ENCODE peak calls at places on chromosomes 5 and 9, in five cellular contexts. One of them, this sample, is unnamed.

GRCh38 chr5:56094579-56095361 is 100.0 kb upstream of the IL6ST start:
- DNase-seq in activated T-helper 1 cell treated with Interleukin-2 at 50 U/mL for 16 hours: no peak
- DNase-seq in stimulated activated naive CD4-positive, alpha-beta T cell: peak; percentile 30
- DNase-seq in activated CD4-positive, alpha-beta T cell treated with anti-CD3 and anti-CD28 coated beads, Interleukin-2, amount 10 ng/mL, durations not matched to agents 7 days and 5 days: no peak
- DNase-seq in germinal center: no peak
- DNase-seq in this sample: no peak

GRCh38 chr9:89597711-89598707 is 6.8 kb upstream of the GADD45G start:
- DNase-seq in activated T-helper 1 cell treated with Interleukin-2 at 50 U/mL for 16 hours: no peak
- DNase-seq in stimulated activated naive CD4-positive, alpha-beta T cell: peak; percentile 41
- DNase-seq in activated CD4-positive, alpha-beta T cell treated with anti-CD3 and anti-CD28 coated beads, Interleukin-2, amount 10 ng/mL, durations not matched to agents 7 days and 5 days: peak; percentile 68
- DNase-seq in germinal center: peak; percentile 33
- DNase-seq in this sample: peak; percentile 25

GRCh38 chr9:119365291-119366027 is 3.8 kb downstream of the BRINP1 start:
- DNase-seq in activated T-helper 1 cell treated with Interleukin-2 at 50 U/mL for 16 hours: no peak
- DNase-seq in stimulated activated naive CD4-positive, alpha-beta T cell: no peak
- DNase-seq in activated CD4-positive, alpha-beta T cell treated with anti-CD3 and anti-CD28 coated beads, Interleukin-2, amount 10 ng/mL, durations not matched to agents 7 days and 5 days: no peak
- DNase-seq in germinal center: no peak
- DNase-seq in this sample: peak; percentile 43

GRCh38 chr5:85479849-85480248 is 1095.2 kb upstream of the EDIL3 start:
- DNase-seq in activated T-helper 1 cell treated with Interleukin-2 at 50 U/mL for 16 hours: no peak
- DNase-seq in stimulated activated naive CD4-positive, alpha-beta T cell: no peak
- DNase-seq in activated CD4-positive, alpha-beta T cell treated with anti-CD3 and anti-CD28 coated beads, Interleukin-2, amount 10 ng/mL, durations not matched to agents 7 days and 5 days: no peak
- DNase-seq in germinal center: no peak
- DNase-seq in this sample: no peak

GRCh38 chr9:134498767-134499166 is 142.8 kb upstream of the COL5A1 start:
- DNase-seq in activated T-helper 1 cell treated with Interleukin-2 at 50 U/mL for 16 hours: no peak
- DNase-seq in stimulated activated naive CD4-positive, alpha-beta T cell: no peak
- DNase-seq in activated CD4-positive, alpha-beta T cell treated with anti-CD3 and anti-CD28 coated beads, Interleukin-2, amount 10 ng/mL, durations not matched to agents 7 days and 5 days: no peak
- DNase-seq in germinal center: no peak
- DNase-seq in this sample: no peak

GRCh38 chr5:105868038-105868775 is 1802.5 kb downstream of the EFNA5 start:
- DNase-seq in activated T-helper 1 cell treated with Interleukin-2 at 50 U/mL for 16 hours: no peak
- DNase-seq in stimulated activated naive CD4-positive, alpha-beta T cell: no peak
- DNase-seq in activated CD4-positive, alpha-beta T cell treated with anti-CD3 and anti-CD28 coated beads, Interleukin-2, amount 10 ng/mL, durations not matched to agents 7 days and 5 days: no peak
- DNase-seq in germinal center: no peak
- DNase-seq in this sample: no peak

GRCh38 chr9:132896906-132897305 is 18.2 kb downstream of the SPACA9 start:
- DNase-seq in activated T-helper 1 cell treated with Interleukin-2 at 50 U/mL for 16 hours: no peak
- DNase-seq in stimulated activated naive CD4-positive, alpha-beta T cell: no peak
- DNase-seq in activated CD4-positive, alpha-beta T cell treated with anti-CD3 and anti-CD28 coated beads, Interleukin-2, amount 10 ng/mL, durations not matched to agents 7 days and 5 days: no peak
- DNase-seq in germinal center: no peak
- DNase-seq in this sample: no peak

GRCh38 chr9:133273098-133273497 is 1.9 kb downstream of the ABO start:
- DNase-seq in activated T-helper 1 cell treated with Interleukin-2 at 50 U/mL for 16 hours: no peak
- DNase-seq in stimulated activated naive CD4-positive, alpha-beta T cell: no peak
- DNase-seq in activated CD4-positive, alpha-beta T cell treated with anti-CD3 and anti-CD28 coated beads, Interleukin-2, amount 10 ng/mL, durations not matched to agents 7 days and 5 days: no peak
- DNase-seq in germinal center: no peak
- DNase-seq in this sample: no peak

GRCh38 chr9:89933578-89933977 is 328.8 kb downstream of the GADD45G start:
- DNase-seq in activated T-helper 1 cell treated with Interleukin-2 at 50 U/mL for 16 hours: no peak
- DNase-seq in stimulated activated naive CD4-positive, alpha-beta T cell: no peak
- DNase-seq in activated CD4-positive, alpha-beta T cell treated with anti-CD3 and anti-CD28 coated beads, Interleukin-2, amount 10 ng/mL, durations not matched to agents 7 days and 5 days: no peak
- DNase-seq in germinal center: no peak
- DNase-seq in this sample: no peak

GRCh38 chr5:131595088-131596033 is 39.7 kb downstream of the RAPGEF6 start:
- DNase-seq in activated T-helper 1 cell treated with Interleukin-2 at 50 U/mL for 16 hours: no peak
- DNase-seq in stimulated activated naive CD4-positive, alpha-beta T cell: no peak
- DNase-seq in activated CD4-positive, alpha-beta T cell treated with anti-CD3 and anti-CD28 coated beads, Interleukin-2, amount 10 ng/mL, durations not matched to agents 7 days and 5 days: peak; percentile 58
- DNase-seq in germinal center: no peak
- DNase-seq in this sample: no peak

GRCh38 chr9:35162605-35163315 is 951 bp downstream of the UNC13B start:
- DNase-seq in activated T-helper 1 cell treated with Interleukin-2 at 50 U/mL for 16 hours: no peak
- DNase-seq in stimulated activated naive CD4-positive, alpha-beta T cell: no peak
- DNase-seq in activated CD4-positive, alpha-beta T cell treated with anti-CD3 and anti-CD28 coated beads, Interleukin-2, amount 10 ng/mL, durations not matched to agents 7 days and 5 days: no peak
- DNase-seq in germinal center: no peak
- DNase-seq in this sample: no peak

GRCh38 chr5:176440932-176441706 is 7.1 kb upstream of the FAF2 start:
- DNase-seq in activated T-helper 1 cell treated with Interleukin-2 at 50 U/mL for 16 hours: no peak
- DNase-seq in stimulated activated naive CD4-positive, alpha-beta T cell: no peak
- DNase-seq in activated CD4-positive, alpha-beta T cell treated with anti-CD3 and anti-CD28 coated beads, Interleukin-2, amount 10 ng/mL, durations not matched to agents 7 days and 5 days: no peak
- DNase-seq in germinal center: no peak
- DNase-seq in this sample: no peak

GRCh38 chr9:132163457-132163875 is 1.6 kb downstream of the NTNG2 start:
- DNase-seq in activated T-helper 1 cell treated with Interleukin-2 at 50 U/mL for 16 hours: no peak
- DNase-seq in stimulated activated naive CD4-positive, alpha-beta T cell: no peak
- DNase-seq in activated CD4-positive, alpha-beta T cell treated with anti-CD3 and anti-CD28 coated beads, Interleukin-2, amount 10 ng/mL, durations not matched to agents 7 days and 5 days: no peak
- DNase-seq in germinal center: no peak
- DNase-seq in this sample: no peak

GRCh38 chr5:79795764-79796398 is 106.2 kb downstream of the CMYA5 start:
- DNase-seq in activated T-helper 1 cell treated with Interleukin-2 at 50 U/mL for 16 hours: no peak
- DNase-seq in stimulated activated naive CD4-positive, alpha-beta T cell: no peak
- DNase-seq in activated CD4-positive, alpha-beta T cell treated with anti-CD3 and anti-CD28 coated beads, Interleukin-2, amount 10 ng/mL, durations not matched to agents 7 days and 5 days: no peak
- DNase-seq in germinal center: no peak
- DNase-seq in this sample: no peak

GRCh38 chr9:23153058-23153457 is 673.0 kb downstream of the ELAVL2 start:
- DNase-seq in activated T-helper 1 cell treated with Interleukin-2 at 50 U/mL for 16 hours: no peak
- DNase-seq in stimulated activated naive CD4-positive, alpha-beta T cell: no peak
- DNase-seq in activated CD4-positive, alpha-beta T cell treated with anti-CD3 and anti-CD28 coated beads, Interleukin-2, amount 10 ng/mL, durations not matched to agents 7 days and 5 days: no peak
- DNase-seq in germinal center: no peak
- DNase-seq in this sample: no peak

GRCh38 chr5:177023247-177023703 is 779 bp downstream of the ZNF346 start:
- DNase-seq in activated T-helper 1 cell treated with Interleukin-2 at 50 U/mL for 16 hours: no peak
- DNase-seq in stimulated activated naive CD4-positive, alpha-beta T cell: no peak
- DNase-seq in activated CD4-positive, alpha-beta T cell treated with anti-CD3 and anti-CD28 coated beads, Interleukin-2, amount 10 ng/mL, durations not matched to agents 7 days and 5 days: peak; percentile 13
- DNase-seq in germinal center: peak; percentile 27
- DNase-seq in this sample: no peak

GRCh38 chr9:115373000-115373709 is 255.2 kb upstream of the TNC start:
- DNase-seq in activated T-helper 1 cell treated with Interleukin-2 at 50 U/mL for 16 hours: no peak
- DNase-seq in stimulated activated naive CD4-positive, alpha-beta T cell: no peak
- DNase-seq in activated CD4-positive, alpha-beta T cell treated with anti-CD3 and anti-CD28 coated beads, Interleukin-2, amount 10 ng/mL, durations not matched to agents 7 days and 5 days: no peak
- DNase-seq in germinal center: no peak
- DNase-seq in this sample: peak; percentile 98

GRCh38 chr5:61115968-61116367 is 46.3 kb downstream of the SMIM15 start:
- DNase-seq in activated T-helper 1 cell treated with Interleukin-2 at 50 U/mL for 16 hours: no peak
- DNase-seq in stimulated activated naive CD4-positive, alpha-beta T cell: no peak
- DNase-seq in activated CD4-positive, alpha-beta T cell treated with anti-CD3 and anti-CD28 coated beads, Interleukin-2, amount 10 ng/mL, durations not matched to agents 7 days and 5 days: no peak
- DNase-seq in germinal center: no peak
- DNase-seq in this sample: no peak

GRCh38 chr9:72579190-72579589 is 57.8 kb downstream of the TMC1 start:
- DNase-seq in activated T-helper 1 cell treated with Interleukin-2 at 50 U/mL for 16 hours: no peak
- DNase-seq in stimulated activated naive CD4-positive, alpha-beta T cell: no peak
- DNase-seq in activated CD4-positive, alpha-beta T cell treated with anti-CD3 and anti-CD28 coated beads, Interleukin-2, amount 10 ng/mL, durations not matched to agents 7 days and 5 days: no peak
- DNase-seq in germinal center: no peak
- DNase-seq in this sample: peak; percentile 33

GRCh38 chr5:163134061-163134460 is 303.3 kb upstream of the CCNG1 start:
- DNase-seq in activated T-helper 1 cell treated with Interleukin-2 at 50 U/mL for 16 hours: no peak
- DNase-seq in stimulated activated naive CD4-positive, alpha-beta T cell: no peak
- DNase-seq in activated CD4-positive, alpha-beta T cell treated with anti-CD3 and anti-CD28 coated beads, Interleukin-2, amount 10 ng/mL, durations not matched to agents 7 days and 5 days: no peak
- DNase-seq in germinal center: no peak
- DNase-seq in this sample: no peak

GRCh38 chr5:140239939-140240700 is 62.8 kb downstream of the PFDN1 start:
- DNase-seq in activated T-helper 1 cell treated with Interleukin-2 at 50 U/mL for 16 hours: peak; percentile 12
- DNase-seq in stimulated activated naive CD4-positive, alpha-beta T cell: peak; percentile 35
- DNase-seq in activated CD4-positive, alpha-beta T cell treated with anti-CD3 and anti-CD28 coated beads, Interleukin-2, amount 10 ng/mL, durations not matched to agents 7 days and 5 days: peak; percentile 74
- DNase-seq in germinal center: peak; percentile 74
- DNase-seq in this sample: peak; percentile 42

GRCh38 chr9:137446851-137447471 is 5.8 kb upstream of the ENTPD8 start:
- DNase-seq in activated T-helper 1 cell treated with Interleukin-2 at 50 U/mL for 16 hours: no peak
- DNase-seq in stimulated activated naive CD4-positive, alpha-beta T cell: no peak
- DNase-seq in activated CD4-positive, alpha-beta T cell treated with anti-CD3 and anti-CD28 coated beads, Interleukin-2, amount 10 ng/mL, durations not matched to agents 7 days and 5 days: no peak
- DNase-seq in germinal center: no peak
- DNase-seq in this sample: no peak

GRCh38 chr5:72954389-72954788 is 1.5 kb upstream of the FCHO2 start:
- DNase-seq in activated T-helper 1 cell treated with Interleukin-2 at 50 U/mL for 16 hours: no peak
- DNase-seq in stimulated activated naive CD4-positive, alpha-beta T cell: no peak
- DNase-seq in activated CD4-positive, alpha-beta T cell treated with anti-CD3 and anti-CD28 coated beads, Interleukin-2, amount 10 ng/mL, durations not matched to agents 7 days and 5 days: no peak
- DNase-seq in germinal center: no peak
- DNase-seq in this sample: no peak

GRCh38 chr5:135057233-135057632 is 23.2 kb upstream of the PITX1 start:
- DNase-seq in activated T-helper 1 cell treated with Interleukin-2 at 50 U/mL for 16 hours: no peak
- DNase-seq in stimulated activated naive CD4-positive, alpha-beta T cell: no peak
- DNase-seq in activated CD4-positive, alpha-beta T cell treated with anti-CD3 and anti-CD28 coated beads, Interleukin-2, amount 10 ng/mL, durations not matched to agents 7 days and 5 days: no peak
- DNase-seq in germinal center: no peak
- DNase-seq in this sample: no peak

GRCh38 chr5:58629190-58630159 is 46.6 kb downstream of the RAB3C start:
- DNase-seq in activated T-helper 1 cell treated with Interleukin-2 at 50 U/mL for 16 hours: no peak
- DNase-seq in stimulated activated naive CD4-positive, alpha-beta T cell: no peak
- DNase-seq in activated CD4-positive, alpha-beta T cell treated with anti-CD3 and anti-CD28 coated beads, Interleukin-2, amount 10 ng/mL, durations not matched to agents 7 days and 5 days: no peak
- DNase-seq in germinal center: no peak
- DNase-seq in this sample: no peak

GRCh38 chr5:66306844-66307315 is 162.8 kb downstream of the SREK1 start:
- DNase-seq in activated T-helper 1 cell treated with Interleukin-2 at 50 U/mL for 16 hours: no peak
- DNase-seq in stimulated activated naive CD4-positive, alpha-beta T cell: no peak
- DNase-seq in activated CD4-positive, alpha-beta T cell treated with anti-CD3 and anti-CD28 coated beads, Interleukin-2, amount 10 ng/mL, durations not matched to agents 7 days and 5 days: no peak
- DNase-seq in germinal center: no peak
- DNase-seq in this sample: no peak

GRCh38 chr5:122316652-122317051 is 4.6 kb downstream of the SNCAIP start:
- DNase-seq in activated T-helper 1 cell treated with Interleukin-2 at 50 U/mL for 16 hours: no peak
- DNase-seq in stimulated activated naive CD4-positive, alpha-beta T cell: no peak
- DNase-seq in activated CD4-positive, alpha-beta T cell treated with anti-CD3 and anti-CD28 coated beads, Interleukin-2, amount 10 ng/mL, durations not matched to agents 7 days and 5 days: no peak
- DNase-seq in germinal center: no peak
- DNase-seq in this sample: no peak

GRCh38 chr5:173035904-173036707 is 20.0 kb upstream of the CREBRF start:
- DNase-seq in activated T-helper 1 cell treated with Interleukin-2 at 50 U/mL for 16 hours: no peak
- DNase-seq in stimulated activated naive CD4-positive, alpha-beta T cell: no peak
- DNase-seq in activated CD4-positive, alpha-beta T cell treated with anti-CD3 and anti-CD28 coated beads, Interleukin-2, amount 10 ng/mL, durations not matched to agents 7 days and 5 days: no peak
- DNase-seq in germinal center: no peak
- DNase-seq in this sample: no peak

GRCh38 chr5:56814361-56814962 is 887 bp upstream of the MAP3K1 start:
- DNase-seq in activated T-helper 1 cell treated with Interleukin-2 at 50 U/mL for 16 hours: peak; percentile 27
- DNase-seq in stimulated activated naive CD4-positive, alpha-beta T cell: peak; percentile 40
- DNase-seq in activated CD4-positive, alpha-beta T cell treated with anti-CD3 and anti-CD28 coated beads, Interleukin-2, amount 10 ng/mL, durations not matched to agents 7 days and 5 days: peak; percentile 41
- DNase-seq in germinal center: peak; percentile 34
- DNase-seq in this sample: no peak

GRCh38 chr9:13705913-13706312 is 426.4 kb upstream of the MPDZ start:
- DNase-seq in activated T-helper 1 cell treated with Interleukin-2 at 50 U/mL for 16 hours: no peak
- DNase-seq in stimulated activated naive CD4-positive, alpha-beta T cell: no peak
- DNase-seq in activated CD4-positive, alpha-beta T cell treated with anti-CD3 and anti-CD28 coated beads, Interleukin-2, amount 10 ng/mL, durations not matched to agents 7 days and 5 days: no peak
- DNase-seq in germinal center: no peak
- DNase-seq in this sample: no peak

GRCh38 chr5:92885950-92886349 is 695.1 kb downstream of the NR2F1-AS1 start:
- DNase-seq in activated T-helper 1 cell treated with Interleukin-2 at 50 U/mL for 16 hours: no peak
- DNase-seq in stimulated activated naive CD4-positive, alpha-beta T cell: no peak
- DNase-seq in activated CD4-positive, alpha-beta T cell treated with anti-CD3 and anti-CD28 coated beads, Interleukin-2, amount 10 ng/mL, durations not matched to agents 7 days and 5 days: no peak
- DNase-seq in germinal center: no peak
- DNase-seq in this sample: no peak

GRCh38 chr9:94156549-94157407 is 72.5 kb downstream of the PTPDC1 start:
- DNase-seq in activated T-helper 1 cell treated with Interleukin-2 at 50 U/mL for 16 hours: no peak
- DNase-seq in stimulated activated naive CD4-positive, alpha-beta T cell: no peak
- DNase-seq in activated CD4-positive, alpha-beta T cell treated with anti-CD3 and anti-CD28 coated beads, Interleukin-2, amount 10 ng/mL, durations not matched to agents 7 days and 5 days: no peak
- DNase-seq in germinal center: no peak
- DNase-seq in this sample: peak; percentile 23

GRCh38 chr9:108599571-108599970 is 256.2 kb downstream of the ACTL7B start:
- DNase-seq in activated T-helper 1 cell treated with Interleukin-2 at 50 U/mL for 16 hours: no peak
- DNase-seq in stimulated activated naive CD4-positive, alpha-beta T cell: no peak
- DNase-seq in activated CD4-positive, alpha-beta T cell treated with anti-CD3 and anti-CD28 coated beads, Interleukin-2, amount 10 ng/mL, durations not matched to agents 7 days and 5 days: no peak
- DNase-seq in germinal center: no peak
- DNase-seq in this sample: no peak

GRCh38 chr5:93681432-93681831 is 60.0 kb downstream of the POU5F2 start:
- DNase-seq in activated T-helper 1 cell treated with Interleukin-2 at 50 U/mL for 16 hours: no peak
- DNase-seq in stimulated activated naive CD4-positive, alpha-beta T cell: no peak
- DNase-seq in activated CD4-positive, alpha-beta T cell treated with anti-CD3 and anti-CD28 coated beads, Interleukin-2, amount 10 ng/mL, durations not matched to agents 7 days and 5 days: no peak
- DNase-seq in germinal center: no peak
- DNase-seq in this sample: no peak